ENCODE peak calls at places on chromosomes 4 and X, in four cellular contexts. One of them, this sample, is unnamed.

GRCh38 chr4:111040904-111041303 is 418.0 kb upstream of the PITX2 start:
- DNase-seq in GM12891: no peak
- DNase-seq in A549: no peak
- DNase-seq in suprapubic skin: no peak
- DNase-seq in this sample: no peak

GRCh38 chr4:164239433-164239832 is 514.5 kb upstream of the SMIM31 start:
- DNase-seq in GM12891: no peak
- DNase-seq in A549: no peak
- DNase-seq in suprapubic skin: no peak
- DNase-seq in this sample: no peak

GRCh38 chr4:15020502-15021286 is 18.4 kb downstream of the CPEB2 start:
- DNase-seq in GM12891: no peak
- DNase-seq in A549: no peak
- DNase-seq in suprapubic skin: no peak
- DNase-seq in this sample: no peak

GRCh38 chrX:138986866-138987265 is 275.3 kb upstream of the FGF13 start:
- DNase-seq in GM12891: no peak
- DNase-seq in A549: no peak
- DNase-seq in suprapubic skin: no peak
- DNase-seq in this sample: no peak

GRCh38 chr4:177673980-177674504 is 231.8 kb upstream of the AGA start:
- DNase-seq in GM12891: no peak
- DNase-seq in A549: no peak
- DNase-seq in suprapubic skin: no peak
- DNase-seq in this sample: no peak

GRCh38 chrX:13131511-13132137 is 87.2 kb upstream of the FAM9C start:
- DNase-seq in GM12891: no peak
- DNase-seq in A549: no peak
- DNase-seq in suprapubic skin: no peak
- DNase-seq in this sample: no peak

GRCh38 chrX:68822641-68823410 is 6.0 kb upstream of the EFNB1 start:
- DNase-seq in GM12891: no peak
- DNase-seq in A549: peak
- DNase-seq in suprapubic skin: no peak
- DNase-seq in this sample: no peak

GRCh38 chrX:47562615-47563243 is 1.7 kb downstream of the ARAF start:
- DNase-seq in GM12891: no peak
- DNase-seq in A549: no peak
- DNase-seq in suprapubic skin: no peak
- DNase-seq in this sample: no peak

GRCh38 chr4:89434364-89434988 is 126.9 kb upstream of the GPRIN3 start:
- DNase-seq in GM12891: no peak
- DNase-seq in A549: peak
- DNase-seq in suprapubic skin: no peak
- DNase-seq in this sample: no peak

GRCh38 chr4:168636506-168637176 is 139.8 kb downstream of the PALLD start:
- DNase-seq in GM12891: no peak
- DNase-seq in A549: no peak
- DNase-seq in suprapubic skin: no peak
- DNase-seq in this sample: no peak

GRCh38 chrX:68332156-68332823 is 101.0 kb downstream of the OPHN1 start:
- DNase-seq in GM12891: no peak
- DNase-seq in A549: no peak
- DNase-seq in suprapubic skin: no peak
- DNase-seq in this sample: no peak

GRCh38 chrX:350148-350533 is 31.5 kb upstream of the GTPBP6 start:
- DNase-seq in GM12891: no peak
- DNase-seq in A549: no peak
- DNase-seq in suprapubic skin: no peak
- DNase-seq in this sample: no peak

GRCh38 chr4:166957451-166957850 is 276.8 kb downstream of the SPOCK3 start:
- DNase-seq in GM12891: no peak
- DNase-seq in A549: no peak
- DNase-seq in suprapubic skin: no peak
- DNase-seq in this sample: no peak

GRCh38 chr4:151624606-151625565 is 135.9 kb downstream of the GATB start:
- DNase-seq in GM12891: no peak
- DNase-seq in A549: no peak
- DNase-seq in suprapubic skin: no peak
- DNase-seq in this sample: peak

GRCh38 chrX:45266456-45266855 is 65.8 kb upstream of the DIPK2B start:
- DNase-seq in GM12891: no peak
- DNase-seq in A549: no peak
- DNase-seq in suprapubic skin: no peak
- DNase-seq in this sample: no peak

GRCh38 chr4:6239486-6239885 is 30.2 kb upstream of the WFS1 start:
- DNase-seq in GM12891: no peak
- DNase-seq in A549: no peak
- DNase-seq in suprapubic skin: no peak
- DNase-seq in this sample: no peak

GRCh38 chrX:139204576-139204902 is 326.0 kb upstream of the F9 start:
- DNase-seq in GM12891: no peak
- DNase-seq in A549: no peak
- DNase-seq in suprapubic skin: no peak
- DNase-seq in this sample: no peak

GRCh38 chrX:48498374-48498809 is 10.4 kb upstream of the PORCN start:
- DNase-seq in GM12891: no peak
- DNase-seq in A549: no peak
- DNase-seq in suprapubic skin: no peak
- DNase-seq in this sample: no peak

GRCh38 chrX:130669233-130669632 is 233.8 kb downstream of the ENOX2 start:
- DNase-seq in GM12891: no peak
- DNase-seq in A549: no peak
- DNase-seq in suprapubic skin: no peak
- DNase-seq in this sample: no peak

GRCh38 chr4:182240161-182241130 is 2.8 kb upstream of the TENM3 start:
- DNase-seq in GM12891: no peak
- DNase-seq in A549: peak
- DNase-seq in suprapubic skin: no peak
- DNase-seq in this sample: no peak
- TF ChIP-seq POLR2A in GM12891: no peak
- TF ChIP-seq POLR2A in A549: no peak
- TF ChIP-seq POLR2A in suprapubic skin: no peak
- TF ChIP-seq POLR2A in this sample: no peak

GRCh38 chr4:48780867-48781219 is 764 bp upstream of the FRYL start:
- DNase-seq in GM12891: no peak
- DNase-seq in A549: no peak
- DNase-seq in suprapubic skin: no peak
- DNase-seq in this sample: no peak

GRCh38 chr4:48781968-48782367 is 1.9 kb upstream of the FRYL start:
- DNase-seq in GM12891: no peak
- DNase-seq in A549: no peak
- DNase-seq in suprapubic skin: no peak
- DNase-seq in this sample: no peak

GRCh38 chr4:48778431-48779094 is 1.5 kb downstream of the FRYL start:
- DNase-seq in GM12891: no peak
- DNase-seq in A549: no peak
- DNase-seq in suprapubic skin: no peak
- DNase-seq in this sample: no peak

GRCh38 chr4:48779095-48779997 is 733 bp downstream of the FRYL start:
- DNase-seq in GM12891: peak
- DNase-seq in A549: peak
- DNase-seq in suprapubic skin: peak
- DNase-seq in this sample: peak

GRCh38 chr4:48779998-48780866 is at the start of gene FRYL:
- DNase-seq in GM12891: peak
- DNase-seq in A549: peak
- DNase-seq in suprapubic skin: peak
- DNase-seq in this sample: peak
- TF ChIP-seq POLR2A in GM12891: peak
- TF ChIP-seq POLR2A in A549: peak
- TF ChIP-seq POLR2A in suprapubic skin: no peak
- TF ChIP-seq POLR2A in this sample: peak

GRCh38 chr4:139920552-139920951 is 233.4 kb downstream of the MAML3 start:
- DNase-seq in GM12891: no peak
- DNase-seq in A549: no peak
- DNase-seq in suprapubic skin: no peak
- DNase-seq in this sample: no peak

GRCh38 chr4:139918591-139918990 is 235.4 kb downstream of the MAML3 start:
- DNase-seq in GM12891: no peak
- DNase-seq in A549: no peak
- DNase-seq in suprapubic skin: no peak
- DNase-seq in this sample: no peak

GRCh38 chr4:139917896-139918295 is 236.1 kb downstream of the MAML3 start:
- DNase-seq in GM12891: no peak
- DNase-seq in A549: no peak
- DNase-seq in suprapubic skin: no peak
- DNase-seq in this sample: no peak

GRCh38 chr4:139918994-139919393 is 235.0 kb downstream of the MAML3 start:
- DNase-seq in GM12891: no peak
- DNase-seq in A549: no peak
- DNase-seq in suprapubic skin: no peak
- DNase-seq in this sample: no peak

DNA sequence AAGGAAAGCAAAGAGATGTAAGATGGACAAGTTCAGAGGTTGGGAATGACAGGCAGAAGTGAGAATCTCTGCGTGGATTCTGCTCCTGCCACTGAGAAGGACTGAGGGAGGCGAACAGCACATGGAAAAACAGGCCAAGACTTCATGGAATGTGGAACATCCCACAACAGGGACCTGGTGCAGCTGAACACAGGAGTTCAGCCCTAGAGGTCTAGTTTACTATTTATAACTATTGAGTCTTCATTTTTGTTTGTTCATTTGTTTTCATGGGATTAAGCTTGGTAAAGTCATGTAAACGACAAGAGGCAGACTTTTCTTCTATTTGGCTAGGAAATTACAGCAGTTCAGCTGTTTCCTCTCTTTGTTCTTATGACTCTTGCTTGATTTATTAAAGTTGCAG is 234.5 kb downstream of the MAML3 start:
- DNase-seq in GM12891: no peak
- DNase-seq in A549: no peak
- DNase-seq in suprapubic skin: no peak
- DNase-seq in this sample: no peak
- TF ChIP-seq POLR2A in GM12891: no peak
- TF ChIP-seq POLR2A in A549: no peak
- TF ChIP-seq POLR2A in suprapubic skin: no peak
- TF ChIP-seq POLR2A in this sample: no peak

DNA sequence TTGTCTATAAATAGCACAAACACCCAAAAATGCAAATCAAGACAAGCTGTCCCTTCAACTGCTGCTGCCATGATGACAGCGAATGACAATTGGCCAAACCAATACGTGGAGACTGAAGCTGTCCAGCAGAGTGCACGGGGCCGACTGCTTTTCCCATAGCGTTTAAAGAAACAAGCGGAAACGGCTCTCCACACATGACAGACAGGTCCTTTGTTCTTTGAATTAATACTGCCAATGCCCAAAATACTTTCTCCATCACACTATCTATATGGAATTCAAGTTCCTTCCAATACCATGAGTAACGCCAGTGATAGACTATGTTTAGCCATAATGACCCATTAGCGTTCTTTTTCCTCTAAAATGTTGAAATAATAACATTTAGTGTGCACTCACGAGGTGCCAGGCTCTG is 35.5 kb downstream of the AFAP1 start:
- DNase-seq in GM12891: no peak
- DNase-seq in A549: no peak
- DNase-seq in suprapubic skin: no peak
- DNase-seq in this sample: no peak
- TF ChIP-seq POLR2A in GM12891: no peak
- TF ChIP-seq POLR2A in A549: no peak
- TF ChIP-seq POLR2A in suprapubic skin: no peak
- TF ChIP-seq POLR2A in this sample: no peak

GRCh38 chrX:119482497-119483480 is 14.5 kb downstream of the SLC25A5 start:
- DNase-seq in GM12891: peak
- DNase-seq in A549: peak
- DNase-seq in suprapubic skin: peak
- DNase-seq in this sample: peak
- TF ChIP-seq POLR2A in GM12891: no peak
- TF ChIP-seq POLR2A in A549: peak
- TF ChIP-seq POLR2A in suprapubic skin: no peak
- TF ChIP-seq POLR2A in this sample: no peak

DNA sequence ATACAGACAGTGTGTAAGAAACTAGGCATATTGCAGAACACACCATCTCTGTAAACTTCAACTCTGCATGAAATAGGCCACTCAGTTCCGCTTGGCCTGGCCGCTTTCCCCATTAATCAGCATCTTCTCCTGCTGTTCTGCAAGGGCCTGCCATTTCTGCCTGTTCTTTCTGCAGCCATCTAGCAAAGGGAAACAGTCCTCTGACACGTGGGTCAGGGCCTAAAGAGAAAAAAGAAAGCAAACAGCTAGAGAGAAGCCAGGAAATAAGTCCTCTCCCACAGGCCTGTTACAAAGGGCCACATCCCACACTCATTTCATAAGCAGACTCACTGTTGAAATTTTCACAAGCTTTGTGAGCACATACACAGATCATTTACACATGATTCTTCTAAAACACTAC is 130.1 kb downstream of the PDE5A start:
- DNase-seq in GM12891: no peak
- DNase-seq in A549: no peak
- DNase-seq in suprapubic skin: no peak
- DNase-seq in this sample: peak
- TF ChIP-seq POLR2A in GM12891: no peak
- TF ChIP-seq POLR2A in A549: no peak
- TF ChIP-seq POLR2A in suprapubic skin: no peak
- TF ChIP-seq POLR2A in this sample: no peak

GRCh38 chrX:11562570-11562969 is 103.2 kb downstream of the ARHGAP6 start:
- DNase-seq in GM12891: no peak
- DNase-seq in A549: no peak
- DNase-seq in suprapubic skin: no peak
- DNase-seq in this sample: no peak

GRCh38 chrX:11567528-11568220 is 98.0 kb downstream of the ARHGAP6 start:
- DNase-seq in GM12891: no peak
- DNase-seq in A549: no peak
- DNase-seq in suprapubic skin: no peak
- DNase-seq in this sample: no peak

GRCh38 chrX:11566158-11566557 is 99.6 kb downstream of the ARHGAP6 start:
- DNase-seq in GM12891: no peak
- DNase-seq in A549: no peak
- DNase-seq in suprapubic skin: no peak
- DNase-seq in this sample: no peak

GRCh38 chrX:11564546-11564945 is 101.2 kb downstream of the ARHGAP6 start:
- DNase-seq in GM12891: no peak
- DNase-seq in A549: no peak
- DNase-seq in suprapubic skin: no peak
- DNase-seq in this sample: no peak

DNA sequence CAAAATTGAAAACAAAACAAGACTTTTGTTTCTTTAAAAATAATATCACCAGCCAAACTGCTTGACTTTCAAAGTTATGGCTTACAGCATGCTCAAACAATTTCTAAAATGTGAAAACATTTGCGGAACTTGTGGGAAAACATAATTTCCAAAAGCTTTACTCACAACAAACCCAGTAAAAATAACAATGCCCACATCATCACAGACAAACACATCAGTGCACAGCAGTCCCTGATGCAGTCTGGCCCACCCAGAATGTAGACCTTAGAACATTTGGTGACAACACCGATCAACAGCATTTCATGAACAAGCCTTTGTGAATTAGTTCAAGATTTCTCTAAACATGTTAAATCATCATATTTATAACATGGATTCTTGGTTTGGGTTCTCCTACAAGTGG is 98.9 kb downstream of the ARHGAP6 start:
- DNase-seq in GM12891: no peak
- DNase-seq in A549: no peak
- DNase-seq in suprapubic skin: no peak
- DNase-seq in this sample: no peak
- TF ChIP-seq POLR2A in GM12891: no peak
- TF ChIP-seq POLR2A in A549: no peak
- TF ChIP-seq POLR2A in suprapubic skin: no peak
- TF ChIP-seq POLR2A in this sample: no peak

This sample was measured in tibial nerve.